ENCODE peak calls at places on chromosomes 5 and 9, in eight cellular contexts. V is GM12864, D is PC-3, E is AG10803, C is cardiac fibroblast, A is heart right ventricle, Z is pancreas, B is mesothelial cell of epicardium. I is an unnamed sample.

GRCh38 chr5:108148715-108149139 is 233.2 kb downstream of the FBXL17 start:
- DNase-seq in E (peak), D (peak), C (peak), V (no peak), A (no peak), Z (no peak), B (no peak), I (no peak)

GRCh38 chr5:5678909-5679308 is 256.4 kb downstream of the ICE1 start:
- DNase-seq in A (peak), V (no peak), D (peak), Z (no peak), E (no peak), C (peak), B (no peak), I (no peak)

GRCh38 chr9:95920024-95920423 is 44.5 kb downstream of the ERCC6L2 start:
- DNase-seq in B (no peak), Z (no peak), D (no peak), A (no peak), E (no peak), C (no peak), V (no peak), I (no peak)

GRCh38 chr5:116766470-116766947 is 191.9 kb upstream of the SEMA6A start:
- DNase-seq in D (peak), Z (no peak), E (no peak), B (no peak), A (peak), V (peak), C (peak), I (no peak)

GRCh38 chr5:119302916-119303897 is 52.6 kb upstream of the TNFAIP8 start:
- DNase-seq in B (no peak), A (peak), Z (no peak), E (peak), C (peak), D (peak), V (no peak), I (no peak)

GRCh38 chr5:540215-541147 is 16.2 kb upstream of the SLC9A3 start:
- DNase-seq in C (no peak), B (no peak), V (no peak), A (no peak), Z (peak), E (no peak), D (no peak), I (no peak)

GRCh38 chr5:132226516-132227234 is 978 bp downstream of the P4HA2 start:
- DNase-seq in A (peak), Z (peak), D (no peak), C (no peak), E (peak), V (no peak), B (no peak), I (no peak)

GRCh38 chr5:98309785-98310566 is 463.5 kb upstream of the RGMB start:
- DNase-seq in A (peak), B (no peak), V (peak), C (peak), E (peak), D (peak), Z (no peak), I (peak)

GRCh38 chr5:15539951-15540350 is 40.0 kb downstream of the FBXL7 start:
- DNase-seq in V (no peak), C (peak), E (no peak), Z (no peak), A (no peak), B (no peak), D (no peak), I (no peak)

GRCh38 chr5:9058161-9058560 is 487.7 kb downstream of the SEMA5A start:
- DNase-seq in V (no peak), E (peak), A (no peak), Z (no peak), C (peak), B (no peak), D (no peak), I (no peak)

GRCh38 chr9:113955076-113955752 is 79.1 kb downstream of the ZNF618 start:
- DNase-seq in C (peak), V (no peak), E (peak), B (no peak), D (no peak), A (no peak), Z (no peak), I (no peak)

GRCh38 chr5:140388052-140388451 is 13.6 kb upstream of the ANKHD1 start:
- DNase-seq in B (no peak), Z (no peak), C (no peak), V (no peak), A (no peak), D (no peak), E (no peak), I (no peak)

GRCh38 chr9:35603506-35603985 is 1.5 kb upstream of the TESK1 start:
- DNase-seq in C (peak), V (no peak), D (peak), E (peak), B (no peak), Z (no peak), A (peak), I (no peak)

GRCh38 chr9:2816476-2817141 is 27.3 kb downstream of the PUM3 start:
- DNase-seq in C (peak), V (no peak), A (peak), D (no peak), B (no peak), E (peak), Z (no peak), I (no peak)

GRCh38 chr5:123605822-123606221 is 93.8 kb downstream of the CSNK1G3 start:
- DNase-seq in B (no peak), A (no peak), V (peak), C (no peak), D (no peak), Z (no peak), E (no peak), I (no peak)

GRCh38 chr5:82312373-82312856 is 34.3 kb upstream of the RPS23 start:
- DNase-seq in C (peak), Z (no peak), D (peak), V (no peak), B (no peak), A (peak), E (peak), I (peak)

GRCh38 chr5:170302729-170303501 is 5.3 kb upstream of the LCP2 start:
- DNase-seq in B (no peak), E (no peak), A (peak), C (no peak), D (no peak), V (peak), Z (no peak), I (no peak)

GRCh38 chr5:17896605-17897004 is 262.3 kb downstream of the TAF11L14 start:
- DNase-seq in C (peak), A (no peak), V (no peak), B (no peak), D (no peak), E (peak), Z (no peak), I (no peak)

GRCh38 chr9:21395778-21396717 is 10.8 kb upstream of the IFNA2 start:
- DNase-seq in Z (peak), V (no peak), D (peak), A (peak), E (no peak), B (peak), C (peak), I (peak)

GRCh38 chr5:54718647-54719046 is 201.1 kb downstream of the SNX18 start:
- DNase-seq in V (no peak), D (no peak), B (no peak), Z (no peak), E (peak), C (peak), A (peak), I (no peak)

GRCh38 chr5:178163772-178164735 is 10.4 kb upstream of the NHP2 start:
- DNase-seq in D (peak), B (peak), E (peak), A (peak), V (peak), C (peak), Z (peak), I (peak)

GRCh38 chr5:30849801-30850370 is 343.6 kb upstream of the CDH6 start:
- DNase-seq in A (no peak), B (no peak), D (peak), C (peak), E (no peak), V (no peak), Z (no peak), I (no peak)

GRCh38 chr9:136847065-136847826 is 2.0 kb upstream of the PHPT1 start:
- DNase-seq in D (peak), A (peak), Z (peak), E (peak), C (peak), V (no peak), B (no peak), I (no peak)

GRCh38 chr9:127910613-127911205 is 6.1 kb downstream of the ST6GALNAC4 start:
- DNase-seq in D (no peak), Z (no peak), E (peak), C (no peak), B (no peak), V (no peak), A (no peak), I (no peak)

GRCh38 chr9:105859428-105860091 is 165.2 kb downstream of the TMEM38B start:
- DNase-seq in B (no peak), A (no peak), D (no peak), C (no peak), V (no peak), E (no peak), Z (no peak), I (no peak)

GRCh38 chr5:67319935-67320725 is 123.5 kb upstream of the CD180 start:
- DNase-seq in A (no peak), B (no peak), Z (no peak), E (peak), C (peak), V (no peak), D (no peak), I (no peak)

GRCh38 chr9:128175102-128175563 is 15.1 kb downstream of the BBLN start:
- DNase-seq in V (no peak), Z (no peak), B (no peak), A (no peak), C (peak), E (peak), D (no peak), I (no peak)

GRCh38 chr9:122056484-122056883 is 36.6 kb downstream of the TTLL11 start:
- DNase-seq in E (no peak), Z (no peak), B (no peak), A (no peak), V (no peak), D (peak), C (peak), I (peak)

GRCh38 chr5:149429839-149430721 is 51.0 kb upstream of the IL17B start:
- DNase-seq in E (peak), Z (no peak), B (no peak), C (peak), D (no peak), V (no peak), A (peak), I (no peak)

GRCh38 chr5:1417586-1418225 is 27.5 kb downstream of the SLC6A3 start:
- DNase-seq in C (no peak), Z (no peak), E (no peak), A (no peak), V (no peak), B (no peak), D (no peak), I (no peak)

GRCh38 chr5:171644536-171644935 is 141.1 kb upstream of the SMIM23 start:
- DNase-seq in E (peak), Z (no peak), A (peak), C (no peak), B (no peak), V (no peak), D (no peak), I (no peak)

GRCh38 chr9:122815544-122815943 is 12.8 kb downstream of the PDCL start:
- DNase-seq in D (no peak), B (no peak), E (no peak), V (no peak), A (no peak), C (no peak), Z (no peak), I (no peak)

GRCh38 chr5:132655821-132656773 is 1.9 kb upstream of the IL13 start:
- DNase-seq in C (peak), V (no peak), A (no peak), D (no peak), B (no peak), E (peak), Z (no peak), I (no peak)

GRCh38 chr9:129702563-129702962 is 37.1 kb downstream of the PRRX2 start:
- DNase-seq in D (peak), A (no peak), B (no peak), Z (no peak), V (no peak), C (peak), E (peak), I (no peak)

GRCh38 chr5:118775790-118776499 is 212.4 kb downstream of the DTWD2 start:
- DNase-seq in D (no peak), V (no peak), E (no peak), B (no peak), C (no peak), A (no peak), Z (no peak), I (no peak)

GRCh38 chr5:153404747-153405146 is 85.7 kb upstream of the GRIA1 start:
- DNase-seq in C (no peak), V (no peak), A (no peak), Z (no peak), D (no peak), E (no peak), B (no peak), I (no peak)

GRCh38 chr5:62306494-62307363 is 723 bp downstream of the KIF2A start:
- DNase-seq in C (peak), A (peak), Z (peak), D (no peak), V (no peak), B (peak), E (peak), I (peak)

GRCh38 chr5:87169300-87169991 is 98.2 kb upstream of the RASA1 start:
- DNase-seq in E (no peak), V (no peak), C (peak), B (no peak), D (peak), Z (no peak), A (no peak), I (no peak)

GRCh38 chr5:126274396-126274795 is 148.8 kb upstream of the GRAMD2B start:
- DNase-seq in E (no peak), B (no peak), C (no peak), Z (no peak), A (no peak), D (peak), V (no peak), I (no peak)

DNA sequence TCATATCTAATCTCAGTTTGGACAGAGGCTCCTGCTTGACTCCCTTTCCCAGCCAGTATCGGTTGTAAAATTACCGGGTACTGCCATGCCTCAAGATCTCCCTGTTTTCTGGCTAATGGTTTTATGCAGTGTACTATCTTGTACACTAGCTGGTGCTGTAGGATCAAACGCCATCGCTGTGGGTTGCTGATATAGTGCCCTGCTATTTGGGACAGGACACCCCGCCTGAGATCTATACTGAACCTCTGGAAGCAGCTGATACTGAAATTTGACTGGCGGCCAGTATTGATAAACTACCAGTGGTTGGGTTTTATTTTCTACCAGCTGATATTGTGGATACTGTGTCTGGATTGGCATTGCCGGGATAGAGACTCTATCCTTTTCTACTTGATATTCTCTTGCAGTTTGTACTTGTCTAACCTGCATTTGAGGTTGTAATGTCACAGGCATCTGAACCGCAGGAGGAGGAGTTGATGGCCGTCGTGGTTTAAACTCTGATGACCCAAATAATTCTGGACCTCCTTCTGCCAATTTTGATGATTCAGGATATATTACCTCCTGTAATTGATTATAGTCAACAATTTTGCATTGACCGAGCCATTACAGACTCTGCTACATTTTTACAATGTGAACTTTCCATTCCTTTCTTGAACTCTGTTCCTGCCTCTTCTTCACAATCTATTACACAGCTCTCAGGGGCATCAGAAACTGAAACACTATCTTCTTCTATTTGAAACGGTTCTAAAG is 112.5 kb upstream of the LARP1 start:
- DNase-seq in C (peak), D (peak), E (no peak), B (no peak), A (no peak), Z (no peak), V (no peak), I (no peak)
- TF ChIP-seq CTCF in C (peak), D (peak), E (peak), B (no peak), A (peak), Z (no peak), V (peak), I (peak)

DNA sequence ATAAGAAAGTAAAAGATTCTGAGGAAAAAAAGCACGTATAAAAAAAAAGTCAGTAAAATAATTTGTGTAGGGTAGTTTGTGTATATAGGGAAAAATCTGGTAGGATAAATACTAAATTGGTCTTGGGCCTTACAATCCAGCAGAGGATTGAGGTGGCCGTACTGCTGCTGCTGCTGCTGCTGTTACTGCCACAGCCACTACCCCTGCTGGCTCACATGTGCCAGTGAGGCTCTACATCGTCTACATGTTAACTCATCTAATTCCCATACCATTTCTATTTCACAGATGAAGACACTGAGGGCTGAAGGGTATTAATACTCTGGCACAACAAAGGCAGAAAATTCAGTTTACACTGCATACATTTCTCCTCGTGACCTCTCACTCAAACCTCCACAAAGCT is 928.5 kb downstream of the TLE4 start:
- DNase-seq in D (no peak), Z (no peak), V (no peak), C (no peak), E (no peak), A (no peak), B (no peak), I (no peak)
- TF ChIP-seq CTCF in D (no peak), Z (no peak), V (no peak), C (no peak), E (no peak), A (no peak), B (no peak), I (no peak)

DNA sequence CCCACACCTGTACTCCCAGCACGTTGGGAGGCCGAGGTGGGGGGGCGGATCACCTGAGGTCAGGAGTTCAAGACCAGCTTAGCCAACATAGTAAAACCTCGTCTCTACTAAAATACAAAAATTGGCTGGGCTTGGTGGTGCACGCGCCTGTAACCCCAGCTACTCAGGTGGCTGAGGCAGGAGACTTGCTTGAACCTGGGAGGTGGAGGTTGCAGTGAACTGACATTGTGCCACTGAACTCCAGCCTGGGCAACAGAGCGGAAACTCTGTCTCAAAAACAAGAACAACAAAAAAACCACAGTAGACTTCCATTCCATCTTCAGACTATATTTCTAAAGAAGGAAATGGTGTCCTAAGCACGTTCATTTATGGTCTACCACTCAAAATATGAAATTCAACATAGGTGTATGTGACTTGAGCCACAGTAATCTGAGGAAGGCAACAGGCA is 14.2 kb upstream of the SERINC5 start:
- DNase-seq in B (no peak), A (no peak), Z (no peak), E (no peak), V (no peak), D (no peak), C (no peak), I (no peak)
- TF ChIP-seq CTCF in B (no peak), A (no peak), Z (no peak), E (no peak), V (no peak), D (no peak), C (no peak), I (no peak)

DNA sequence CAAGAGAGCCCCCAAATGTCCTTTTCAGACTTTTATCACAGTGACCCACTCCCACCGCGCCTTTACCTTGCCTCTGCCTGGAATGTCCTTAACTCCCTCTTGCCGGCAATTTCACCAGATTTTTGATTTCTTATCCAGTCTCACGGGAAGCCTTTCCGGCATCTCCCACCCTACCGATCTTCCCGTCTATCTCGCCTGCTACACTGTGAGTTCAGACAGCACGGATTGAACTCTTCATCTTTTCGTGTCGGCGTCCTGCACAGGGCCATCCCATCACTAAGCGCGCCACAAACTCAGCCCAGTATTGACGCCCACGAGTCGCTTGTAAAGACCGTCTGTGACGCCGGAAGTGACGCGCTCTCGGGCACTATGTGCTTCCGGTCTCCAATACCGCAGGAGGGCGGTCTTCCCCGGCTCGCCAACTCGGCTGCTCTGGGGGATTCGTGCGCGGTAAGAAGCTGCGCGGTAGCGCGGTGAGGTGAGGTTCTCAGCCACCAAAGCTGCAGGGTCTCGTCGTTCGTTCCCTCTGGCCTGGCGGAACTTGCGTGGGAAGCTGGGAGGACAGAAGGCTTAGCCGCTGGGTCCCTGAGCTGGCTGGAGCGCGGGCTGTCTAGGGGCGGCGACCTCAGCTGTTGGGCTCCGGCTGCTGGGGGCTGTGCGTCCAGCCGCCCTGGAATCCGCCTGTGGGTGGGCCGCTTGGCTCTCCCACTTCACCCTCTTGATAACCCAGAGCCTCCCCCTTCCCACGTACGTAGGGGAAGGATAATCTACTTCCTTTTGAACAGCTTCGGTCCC is at the start of gene ZCCHC9:
- DNase-seq in V (peak), A (peak), E (peak), B (peak), D (peak), C (peak), Z (peak), I (peak)
- TF ChIP-seq CTCF in V (no peak), A (peak), E (peak), B (peak), D (peak), C (peak), Z (no peak), I (peak)

I was measured in neural crest cell.